ENCODE peak calls at places on chromosomes 11 and 22, in seven cellular contexts. F, W, Q, U, E, Z and P are unnamed samples.

GRCh38 chr11:19614370-19614936 is 98.2 kb upstream of the NAV2 start:
- DNase-seq in F (no peak), W (no peak), Q (no peak), U (no peak), E (no peak), Z (no peak), P (no peak)

GRCh38 chr22:33299245-33299956 is 241.2 kb upstream of the SYN3 start:
- DNase-seq in F (no peak), W (no peak), Q (no peak), U (peak; percentile 4), E (no peak), Z (no peak), P (no peak)

GRCh38 chr11:125433454-125434121 is 62.5 kb downstream of the FEZ1 start:
- DNase-seq in F (peak; percentile 66), W (peak; percentile 87), Q (peak; percentile 76), U (peak; percentile 88), E (peak; percentile 52), Z (peak; percentile 48), P (peak; percentile 63)

GRCh38 chr11:113376156-113376555 is 11.4 kb upstream of the ANKK1 start:
- DNase-seq in F (peak; percentile 30), W (no peak), Q (no peak), U (no peak), E (no peak), Z (no peak), P (peak; percentile 25)

GRCh38 chr11:1299621-1300020 is 9.8 kb downstream of the TOLLIP start:
- DNase-seq in F (no peak), W (peak; percentile 31), Q (peak; percentile 39), U (no peak), E (peak; percentile 5), Z (no peak), P (no peak)

GRCh38 chr11:121099885-121100284 is 1.2 kb upstream of the TECTA start:
- DNase-seq in F (peak; percentile 64), W (no peak), Q (no peak), U (no peak), E (no peak), Z (no peak), P (peak; percentile 52)

GRCh38 chr22:50403701-50404101 is 60.6 kb downstream of the PPP6R2 start:
- DNase-seq in F (no peak), W (no peak), Q (no peak), U (no peak), E (no peak), Z (no peak), P (no peak)

GRCh38 chr11:30329150-30329940 is 6.4 kb downstream of the ARL14EP start:
- DNase-seq in F (no peak), W (no peak), Q (no peak), U (no peak), E (no peak), Z (no peak), P (no peak)

GRCh38 chr11:108147150-108147549 is 25.8 kb downstream of the ACAT1 start:
- DNase-seq in F (no peak), W (no peak), Q (no peak), U (no peak), E (no peak), Z (no peak), P (no peak)

GRCh38 chr11:134574425-134574824 is 162.4 kb upstream of the B3GAT1 start:
- DNase-seq in F (no peak), W (no peak), Q (peak; percentile 30), U (no peak), E (no peak), Z (no peak), P (no peak)

GRCh38 chr11:65392899-65393298 is 6.5 kb downstream of the FRMD8 start:
- DNase-seq in F (no peak), W (no peak), Q (no peak), U (no peak), E (no peak), Z (no peak), P (no peak)

GRCh38 chr11:110830344-110831141 is 118.3 kb upstream of the ARHGAP20 start:
- DNase-seq in F (peak; percentile 53), W (peak; percentile 28), Q (peak; percentile 44), U (peak; percentile 85), E (no peak), Z (no peak), P (no peak)

GRCh38 chr11:59901306-59901705 is 22.7 kb downstream of the OOSP3 start:
- DNase-seq in F (no peak), W (no peak), Q (no peak), U (no peak), E (no peak), Z (no peak), P (peak; percentile 88)

GRCh38 chr11:120057595-120058581 is 80.0 kb downstream of the TRIM29 start:
- DNase-seq in F (no peak), W (peak; percentile 89), Q (peak; percentile 62), U (peak; percentile 70), E (peak; percentile 57), Z (no peak), P (peak; percentile 38)

GRCh38 chr11:19935507-19935906 is 222.9 kb downstream of the NAV2 start:
- DNase-seq in F (peak; percentile 86), W (peak; percentile 71), Q (no peak), U (peak; percentile 90), E (peak; percentile 71), Z (peak; percentile 83), P (peak; percentile 56)

GRCh38 chr11:36363361-36364272 is 67.5 kb downstream of the PRR5L start:
- DNase-seq in F (no peak), W (no peak), Q (peak; percentile 47), U (peak; percentile 78), E (no peak), Z (no peak), P (peak; percentile 40)

GRCh38 chr11:89159974-89160373 is 17.7 kb upstream of the TYR start:
- DNase-seq in F (no peak), W (no peak), Q (no peak), U (no peak), E (no peak), Z (no peak), P (no peak)

GRCh38 chr11:46342237-46342636 is 5.0 kb upstream of the DGKZ start:
- DNase-seq in F (no peak), W (peak; percentile 69), Q (no peak), U (peak; percentile 80), E (no peak), Z (no peak), P (peak; percentile 42)

GRCh38 chr22:50302041-50302541 is 5.4 kb downstream of the PLXNB2 start:
- DNase-seq in F (peak; percentile 17), W (no peak), Q (no peak), U (no peak), E (no peak), Z (no peak), P (peak; percentile 56)

GRCh38 chr22:44345872-44346271 is 33.1 kb upstream of the SHISAL1 start:
- DNase-seq in F (no peak), W (no peak), Q (no peak), U (no peak), E (no peak), Z (no peak), P (no peak)
- H2BK120ac ChIP-seq in F (no peak overlapping the region), W (no peak overlapping the region), Q (no peak overlapping the region), U (no peak overlapping the region), E (no peak overlapping the region), Z (peak overlapping the region; percentile 9), P (no peak overlapping the region)

DNA sequence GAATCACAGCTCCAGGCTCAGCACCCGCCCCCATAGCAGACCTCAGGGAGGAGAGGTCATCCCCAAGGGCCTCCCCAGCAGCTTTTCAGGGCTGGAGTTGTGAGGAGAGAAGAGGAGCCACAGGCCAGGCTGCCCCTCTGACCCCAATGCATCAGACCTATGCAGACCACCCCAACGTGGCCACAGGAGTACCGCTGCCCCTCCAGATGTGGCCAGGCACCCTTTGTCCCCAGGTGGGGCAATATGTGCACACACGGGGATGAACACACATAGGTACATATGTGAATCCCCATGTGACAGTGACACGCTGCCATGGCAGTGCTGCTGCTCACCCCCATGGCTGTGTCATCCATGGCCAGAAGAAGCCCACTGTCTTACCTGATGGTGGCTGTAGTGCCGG is 10.9 kb downstream of the USH1C start:
- DNase-seq in F (no peak), W (no peak), Q (no peak), U (no peak), E (no peak), Z (no peak), P (no peak)
- H2BK120ac ChIP-seq in F (no peak overlapping the region), W (no peak overlapping the region), Q (no peak overlapping the region), U (no peak overlapping the region), E (no peak overlapping the region), Z (no peak overlapping the region), P (no peak overlapping the region)

GRCh38 chr22:31271026-31271425 is 21.3 kb downstream of the PIK3IP1 start:
- DNase-seq in F (no peak), W (no peak), Q (no peak), U (peak; percentile 51), E (peak; percentile 93), Z (no peak), P (no peak)

GRCh38 chr22:31274017-31274416 is 18.3 kb downstream of the PIK3IP1 start:
- DNase-seq in F (no peak), W (no peak), Q (no peak), U (no peak), E (peak; percentile 49), Z (no peak), P (no peak)

GRCh38 chr22:31269892-31270574 is 22.3 kb downstream of the PIK3IP1 start:
- DNase-seq in F (no peak), W (peak; percentile 81), Q (no peak), U (peak; percentile 98), E (peak; percentile 44), Z (no peak), P (no peak)

GRCh38 chr22:31272522-31273446 is 19.5 kb downstream of the PIK3IP1 start:
- DNase-seq in F (peak; percentile 67), W (peak; percentile 75), Q (peak; percentile 77), U (peak; percentile 93), E (peak; percentile 95), Z (peak; percentile 52), P (peak; percentile 75)

DNA sequence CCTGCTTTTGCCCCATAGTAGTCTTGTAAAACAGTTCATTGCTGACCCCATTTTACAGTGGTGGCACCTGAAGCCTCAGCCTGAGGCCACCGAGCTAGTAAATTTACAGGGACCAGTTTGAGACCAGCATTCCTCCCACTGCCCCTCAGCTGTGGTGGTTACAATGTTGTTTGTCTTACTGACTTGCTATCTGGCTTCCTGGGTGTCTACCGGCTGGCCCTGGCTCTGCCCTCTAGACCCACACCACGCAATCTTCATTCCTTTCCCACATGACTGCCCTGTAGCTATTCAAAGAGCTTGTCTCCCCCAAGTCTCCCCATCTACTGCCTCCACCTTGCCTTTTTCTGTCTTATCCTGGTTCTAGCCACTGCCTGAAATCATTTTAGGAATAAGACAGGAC is 20.8 kb downstream of the PIK3IP1 start:
- DNase-seq in F (no peak), W (no peak), Q (no peak), U (no peak), E (peak; percentile 62), Z (no peak), P (no peak)
- H2BK120ac ChIP-seq in F (no peak overlapping the region), W (no peak overlapping the region), Q (no peak overlapping the region), U (no peak overlapping the region), E (peak overlapping the region; percentile 82), Z (no peak overlapping the region), P (no peak overlapping the region)

GRCh38 chr11:61872935-61873565 is 18.3 kb downstream of the FADS3 start:
- DNase-seq in F (no peak), W (no peak), Q (no peak), U (no peak), E (no peak), Z (no peak), P (no peak)

GRCh38 chr11:61871158-61871597 is 20.2 kb downstream of the FADS3 start:
- DNase-seq in F (peak; percentile 67), W (peak; percentile 93), Q (peak; percentile 94), U (peak; percentile 90), E (peak; percentile 93), Z (peak; percentile 76), P (peak; percentile 83)

GRCh38 chr11:61868601-61869476 is 22.5 kb downstream of the FADS3 start:
- DNase-seq in F (no peak), W (no peak), Q (no peak), U (no peak), E (no peak), Z (no peak), P (peak; percentile 18)

GRCh38 chr11:61869636-61870428 is 21.5 kb downstream of the FADS3 start:
- DNase-seq in F (no peak), W (peak; percentile 56), Q (peak; percentile 64), U (peak; percentile 59), E (no peak), Z (no peak), P (peak; percentile 25)

GRCh38 chr11:61870429-61871039 is 20.8 kb downstream of the FADS3 start:
- DNase-seq in F (no peak), W (no peak), Q (no peak), U (peak; percentile 20), E (peak; percentile 24), Z (no peak), P (peak; percentile 68)
- H2BK120ac ChIP-seq in F (no peak overlapping the region), W (no peak overlapping the region), Q (no peak overlapping the region), U (no peak overlapping the region), E (no peak overlapping the region), Z (no peak overlapping the region), P (peak overlapping the region; percentile 27)